ENCODE peak calls at places on chromosomes 6 and 20, in five cellular contexts. E is hypothalamus; U is GM12891; K is stimulated activated CD4-positive, alpha-beta T cell treated with anti-CD3 and anti-CD28 coated beads, Interleukin-15, amount 100 ng/mL, for 1 hour; B is AG04450. Q is an unnamed sample.

GRCh38 chr20:56875052-56875663 is 246.1 kb downstream of the TFAP2C start:
- DNase-seq in E (no peak), U (no peak), K (no peak), B (peak), Q (peak)

GRCh38 chr6:35733633-35734032 is 3.2 kb upstream of the ARMC12 start:
- DNase-seq in E (no peak), U (no peak), K (no peak), B (no peak), Q (no peak)

GRCh38 chr6:88492241-88492640 is 326.1 kb upstream of the CNR1 start:
- DNase-seq in E (no peak), U (no peak), K (no peak), B (no peak), Q (no peak)

GRCh38 chr6:28349892-28350737 is at the start of gene ZKSCAN3:
- DNase-seq in E (peak), U (peak), K (peak), B (peak), Q (peak)

GRCh38 chr6:10862361-10862760 is 19.5 kb downstream of the GCM2 start:
- DNase-seq in E (no peak), U (no peak), K (no peak), B (no peak), Q (no peak)

GRCh38 chr6:82145926-82146452 is 101.6 kb downstream of the IBTK start:
- DNase-seq in E (no peak), U (no peak), K (no peak), B (no peak), Q (peak)

GRCh38 chr6:6694368-6694780 is 105.9 kb downstream of the LY86 start:
- DNase-seq in E (no peak), U (no peak), K (no peak), B (no peak), Q (no peak)

GRCh38 chr6:75349262-75349984 is 64.8 kb upstream of the TMEM30A start:
- DNase-seq in E (no peak), U (no peak), K (no peak), B (no peak), Q (peak)

GRCh38 chr6:159727717-159728440 is 573 bp downstream of the WTAP start:
- DNase-seq in E (no peak), U (peak), K (no peak), B (no peak), Q (peak)

GRCh38 chr20:50918403-50918802 is 12.8 kb downstream of the ADNP start:
- DNase-seq in E (no peak), U (no peak), K (no peak), B (no peak), Q (no peak)

GRCh38 chr6:125798734-125799510 is 8.2 kb downstream of the NCOA7 start:
- DNase-seq in E (no peak), U (no peak), K (no peak), B (no peak), Q (peak)

GRCh38 chr20:4592316-4593148 is 129.2 kb upstream of the PRND start:
- DNase-seq in E (peak), U (peak), K (peak), B (no peak), Q (peak)

GRCh38 chr20:20237093-20237959 is 130.6 kb upstream of the INSM1 start:
- DNase-seq in E (peak), U (peak), K (no peak), B (peak), Q (peak)

GRCh38 chr6:69155467-69155866 is 520.4 kb downstream of the ADGRB3 start:
- DNase-seq in E (no peak), U (no peak), K (no peak), B (no peak), Q (peak)

GRCh38 chr6:116247285-116247684 is 6.6 kb downstream of the TSPYL4 start:
- DNase-seq in E (no peak), U (no peak), K (no peak), B (no peak), Q (no peak)

GRCh38 chr6:53564401-53565065 is 19.6 kb upstream of the GCLC start:
- DNase-seq in E (no peak), U (no peak), K (no peak), B (no peak), Q (no peak)

GRCh38 chr6:102390541-102390940 is 997.0 kb downstream of the GRIK2 start:
- DNase-seq in E (no peak), U (no peak), K (no peak), B (no peak), Q (no peak)

GRCh38 chr6:132259070-132259469 is 142.2 kb downstream of the MOXD1 start:
- DNase-seq in E (no peak), U (no peak), K (no peak), B (no peak), Q (peak)

GRCh38 chr6:165821754-165822153 is 158.7 kb upstream of the PDE10A start:
- DNase-seq in E (no peak), U (no peak), K (no peak), B (no peak), Q (no peak)

GRCh38 chr6:130282234-130282995 is 59.7 kb upstream of the SAMD3 start:
- DNase-seq in E (no peak), U (no peak), K (no peak), B (peak), Q (peak)

GRCh38 chr20:53174454-53174853 is 202.3 kb downstream of the TSHZ2 start:
- DNase-seq in E (no peak), U (no peak), K (no peak), B (no peak), Q (no peak)

GRCh38 chr6:16596890-16597331 is 164.3 kb downstream of the ATXN1 start:
- DNase-seq in E (no peak), U (no peak), K (no peak), B (no peak), Q (no peak)

GRCh38 chr6:35305117-35305516 is 7.5 kb downstream of the DEF6 start:
- DNase-seq in E (no peak), U (no peak), K (no peak), B (no peak), Q (no peak)

GRCh38 chr20:63226020-63226943 is 9.4 kb upstream of the BIRC7 start:
- DNase-seq in E (no peak), U (no peak), K (no peak), B (no peak), Q (no peak)

GRCh38 chr6:156197513-156197912 is 579.7 kb upstream of the ARID1B start:
- DNase-seq in E (no peak), U (no peak), K (no peak), B (no peak), Q (no peak)

GRCh38 chr6:163688971-163689370 is 274.5 kb downstream of the QKI start:
- DNase-seq in E (no peak), U (no peak), K (no peak), B (no peak), Q (peak)

GRCh38 chr6:90131091-90131490 is 165.6 kb downstream of the BACH2 start:
- DNase-seq in E (no peak), U (no peak), K (no peak), B (no peak), Q (no peak)

GRCh38 chr20:2946988-2947961 is 74.0 kb downstream of the PTPRA start:
- DNase-seq in E (no peak), U (no peak), K (no peak), B (peak), Q (peak)

GRCh38 chr20:49320460-49320859 is 42.6 kb upstream of the ZNFX1 start:
- DNase-seq in E (no peak), U (no peak), K (no peak), B (no peak), Q (peak)

GRCh38 chr6:130381012-130381411 is 15.2 kb downstream of the TMEM200A start:
- DNase-seq in E (no peak), U (no peak), K (no peak), B (no peak), Q (no peak)

GRCh38 chr6:164991573-164991972 is 317.8 kb downstream of the C6orf118 start:
- DNase-seq in E (no peak), U (no peak), K (no peak), B (no peak), Q (no peak)

GRCh38 chr6:33620158-33620583 is 951 bp upstream of the ITPR3 start:
- DNase-seq in E (no peak), U (no peak), K (no peak), B (no peak), Q (no peak)

GRCh38 chr6:42428326-42429041 is 23.2 kb downstream of the TRERF1 start:
- DNase-seq in E (no peak), U (peak), K (no peak), B (no peak), Q (peak)

GRCh38 chr6:34178361-34179105 is 32.6 kb upstream of the GRM4 start:
- DNase-seq in E (no peak), U (no peak), K (no peak), B (no peak), Q (no peak)

GRCh38 chr6:97501875-97502274 is 218.9 kb upstream of the MMS22L start:
- DNase-seq in E (no peak), U (no peak), K (no peak), B (no peak), Q (no peak)

GRCh38 chr6:69456086-69456485 is 340.7 kb downstream of the LMBRD1 start:
- DNase-seq in E (no peak), U (no peak), K (no peak), B (no peak), Q (no peak)

GRCh38 chr6:39530201-39530759 is 194.9 kb downstream of the KIF6 start:
- DNase-seq in E (no peak), U (peak), K (no peak), B (no peak), Q (peak)